ENCODE peak calls at places on chromosome 1, in five cellular contexts. M is activated CD4-positive, alpha-beta memory T cell treated with anti-CD3 and anti-CD28 coated beads, Interleukin-2, amount 10 ng/mL, durations not matched to agents 7 days and 5 days; N is HuH-7.5; O is NCI-H345; V is right cardiac atrium. H is an unnamed sample.

GRCh38 chr1:24189528-24189927 is 2.4 kb upstream of the IFNLR1 start:
- DNase-seq in M (peak), N (no peak), O (no peak), V (no peak), H (no peak)

GRCh38 chr1:206909883-206910318 is 11.8 kb downstream of the FCMR start:
- DNase-seq in M (no peak), N (no peak), O (no peak), V (no peak), H (no peak)

GRCh38 chr1:54239603-54240002 is 39.6 kb downstream of the MRPL37 start:
- DNase-seq in M (no peak), N (no peak), O (no peak), V (no peak), H (no peak)

GRCh38 chr1:245797592-245798366 is 643.0 kb downstream of the KIF26B start:
- DNase-seq in M (no peak), N (no peak), O (no peak), V (no peak), H (no peak)

GRCh38 chr1:54705153-54705552 is 10.5 kb upstream of the TTC4 start:
- DNase-seq in M (no peak), N (no peak), O (no peak), V (no peak), H (no peak)

GRCh38 chr1:205477759-205478247 is 22.0 kb upstream of the BLACAT1 start:
- DNase-seq in M (no peak), N (no peak), O (peak), V (peak), H (no peak)

GRCh38 chr1:204584699-204585372 is 68.6 kb downstream of the MDM4 start:
- DNase-seq in M (peak), N (no peak), O (no peak), V (no peak), H (no peak)

GRCh38 chr1:163275222-163275621 is 46.5 kb upstream of the NUF2 start:
- DNase-seq in M (no peak), N (no peak), O (no peak), V (no peak), H (no peak)

GRCh38 chr1:63701187-63701586 is 72.6 kb upstream of the ROR1 start:
- DNase-seq in M (no peak), N (no peak), O (peak), V (no peak), H (no peak)

GRCh38 chr1:111190931-111191451 is 9.5 kb downstream of the DENND2D start:
- DNase-seq in M (no peak), N (no peak), O (no peak), V (peak), H (no peak)

GRCh38 chr1:178869114-178869697 is 1.7 kb downstream of the ANGPTL1 start:
- DNase-seq in M (no peak), N (no peak), O (no peak), V (no peak), H (no peak)

GRCh38 chr1:2148691-2149090 is 45.9 kb downstream of the FAAP20 start:
- DNase-seq in M (peak), N (no peak), O (no peak), V (peak), H (no peak)

GRCh38 chr1:20699558-20699957 is 18.2 kb downstream of the KIF17 start:
- DNase-seq in M (no peak), N (no peak), O (no peak), V (no peak), H (no peak)

GRCh38 chr1:24175033-24175755 is 11.9 kb downstream of the IFNLR1 start:
- DNase-seq in M (no peak), N (no peak), O (no peak), V (no peak), H (no peak)

GRCh38 chr1:239956230-239956629 is 135.5 kb upstream of the FMN2 start:
- DNase-seq in M (no peak), N (no peak), O (no peak), V (no peak), H (no peak)

GRCh38 chr1:39666772-39667171 is 5.1 kb downstream of the NT5C1A start:
- DNase-seq in M (peak), N (no peak), O (no peak), V (no peak), H (no peak)

GRCh38 chr1:1788646-1789431 is 10.6 kb upstream of the NADK start:
- DNase-seq in M (no peak), N (no peak), O (peak), V (no peak), H (no peak)

GRCh38 chr1:203992440-203992839 is 80.5 kb upstream of the SOX13 start:
- DNase-seq in M (no peak), N (no peak), O (no peak), V (no peak), H (no peak)

GRCh38 chr1:2506007-2506860 is 20.2 kb downstream of the PANK4 start:
- DNase-seq in M (no peak), N (no peak), O (no peak), V (no peak), H (no peak)